ENCODE peak calls at places on chromosomes 16 and 17, in eight cellular contexts. D, Q, O, B, R, N, I and P are unnamed samples.

GRCh38 chr16:60763869-60764268 is 1272.4 kb downstream of the CDH8 start:
- DNase-seq in D (no peak), Q (no peak), O (no peak), B (no peak), R (no peak), N (no peak), I (no peak), P (no peak)

GRCh38 chr16:65069766-65070165 is 52.1 kb downstream of the CDH11 start:
- DNase-seq in D (no peak), Q (no peak), O (no peak), B (no peak), R (peak; percentile 25), N (no peak), I (no peak), P (no peak)

GRCh38 chr16:69105501-69106361 is at the start of gene HAS3:
- DNase-seq in D (no peak), Q (no peak), O (no peak), B (no peak), R (peak; percentile 70), N (peak; percentile 20), I (no peak), P (peak; percentile 67)

GRCh38 chr17:81928497-81929252 is 1.1 kb upstream of the MAFG start:
- DNase-seq in D (no peak), Q (no peak), O (no peak), B (no peak), R (no peak), N (no peak), I (no peak), P (no peak)

GRCh38 chr16:11757671-11758545 is 15.3 kb upstream of the TXNDC11 start:
- DNase-seq in D (no peak), Q (no peak), O (no peak), B (no peak), R (peak; percentile 77), N (no peak), I (no peak), P (no peak)

GRCh38 chr17:48726182-48726915 is 2.2 kb downstream of the HOXB13 start:
- DNase-seq in D (peak; percentile 45), Q (no peak), O (no peak), B (no peak), R (no peak), N (no peak), I (no peak), P (no peak)

GRCh38 chr17:80005360-80006338 is 30.0 kb downstream of the TBC1D16 start:
- DNase-seq in D (no peak), Q (no peak), O (peak; percentile 53), B (no peak), R (peak; percentile 58), N (peak; percentile 67), I (no peak), P (peak; percentile 63)

GRCh38 chr16:16966439-16966838 is 504.3 kb downstream of the XYLT1 start:
- DNase-seq in D (no peak), Q (no peak), O (no peak), B (no peak), R (no peak), N (no peak), I (no peak), P (no peak)

GRCh38 chr16:68728558-68728957 is 8.5 kb upstream of the CDH1 start:
- DNase-seq in D (no peak), Q (no peak), O (no peak), B (no peak), R (no peak), N (no peak), I (no peak), P (no peak)

GRCh38 chr16:64910351-64910750 is 211.5 kb downstream of the CDH11 start:
- DNase-seq in D (no peak), Q (no peak), O (peak; percentile 86), B (peak; percentile 14), R (peak; percentile 94), N (no peak), I (no peak), P (peak; percentile 82)

GRCh38 chr17:6676802-6677157 is 25.2 kb downstream of the C17orf100 start:
- DNase-seq in D (no peak), Q (no peak), O (no peak), B (no peak), R (no peak), N (no peak), I (no peak), P (no peak)

GRCh38 chr17:75783069-75783783 is 1.4 kb upstream of the UNK start:
- DNase-seq in D (no peak), Q (no peak), O (no peak), B (no peak), R (peak; percentile 71), N (no peak), I (no peak), P (no peak)

DNA sequence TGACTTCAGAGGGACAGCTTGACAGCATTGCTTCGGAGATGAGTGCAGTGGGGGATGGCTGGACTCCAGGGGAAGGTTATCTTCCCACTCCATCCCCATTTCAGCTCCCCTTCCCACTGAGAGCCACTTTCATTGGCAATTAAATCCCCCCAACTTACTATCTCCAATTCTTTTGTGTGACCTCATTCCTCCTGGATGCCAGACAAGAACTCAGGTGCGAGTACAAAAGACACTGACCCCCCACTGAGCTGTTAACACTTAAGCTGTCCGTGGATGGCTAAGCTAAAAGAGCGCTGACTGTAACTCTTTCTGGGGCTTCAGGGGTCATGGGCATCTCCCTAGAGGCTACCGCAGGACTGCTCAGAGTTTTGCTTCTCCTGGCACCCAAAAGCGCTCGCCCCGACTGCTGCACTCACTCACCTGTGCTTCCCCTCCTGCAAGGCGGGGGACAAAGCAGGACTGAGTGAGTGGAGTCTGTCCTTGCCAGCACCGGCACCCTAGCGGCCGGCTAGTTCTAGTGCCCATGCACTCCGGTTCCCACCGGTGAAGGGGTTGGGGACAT is 44.8 kb upstream of the FBXO47 start:
- DNase-seq in D (no peak), Q (no peak), O (no peak), B (no peak), R (no peak), N (no peak), I (no peak), P (no peak)
- TF ChIP-seq CTCF in D (no peak), Q (no peak), O (no peak), B (no peak), R (no peak), N (no peak), I (no peak), P (no peak)

DNA sequence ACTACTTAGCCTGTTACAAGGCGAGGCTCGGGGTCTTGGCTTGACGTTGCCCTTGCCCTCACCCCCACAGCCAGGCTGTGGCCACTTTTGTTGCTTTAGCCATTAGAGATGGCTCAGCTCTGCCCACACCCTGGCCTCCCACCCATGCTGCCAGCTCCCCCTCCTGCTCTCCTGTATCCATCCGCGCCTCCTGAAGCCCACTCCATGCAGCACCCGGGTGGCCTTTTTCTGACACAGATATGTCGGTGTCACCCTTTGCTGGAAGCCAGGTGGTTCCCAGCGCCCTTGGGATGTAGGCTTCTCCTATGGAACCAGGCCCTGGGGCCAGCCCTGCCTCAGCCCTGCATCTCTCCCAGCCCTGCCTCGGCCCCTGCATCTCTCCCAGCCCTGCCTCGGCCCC is 9.7 kb downstream of the TSC2 start:
- DNase-seq in D (no peak), Q (no peak), O (no peak), B (no peak), R (no peak), N (no peak), I (no peak), P (no peak)
- H3K4me1 ChIP-seq in D (no peaks in the 10 kb centered on the region), Q (no peaks in the 10 kb centered on the region), O (no peaks in the 10 kb centered on the region), B (no peaks in the 10 kb centered on the region), R (no peaks in the 10 kb centered on the region), N (no peaks in the 10 kb centered on the region), I (no peaks in the 10 kb centered on the region), P (no peaks in the 10 kb centered on the region)

GRCh38 chr17:78224226-78225087 is 7.0 kb upstream of the TMEM235 start:
- DNase-seq in D (no peak), Q (no peak), O (no peak), B (no peak), R (no peak), N (no peak), I (no peak), P (peak; percentile 82)
- H3K36me3 ChIP-seq in D (peaks cover 46% of the 10 kb centered on the region), Q (no peaks in the 10 kb centered on the region), O (no peaks in the 10 kb centered on the region), B (no peaks in the 10 kb centered on the region), R (no peaks in the 10 kb centered on the region), N (no peaks in the 10 kb centered on the region), I (no peaks in the 10 kb centered on the region), P (peaks cover 30% of the 10 kb centered on the region)

GRCh38 chr16:50781043-50781442 is 39.2 kb downstream of the CYLD start:
- DNase-seq in D (no peak), Q (no peak), O (no peak), B (no peak), R (no peak), N (no peak), I (no peak), P (no peak)
- TF ChIP-seq CTCF in D (no peak), Q (no peak), O (no peak), B (no peak), R (no peak), N (no peak), I (no peak), P (peak; percentile 29)

DNA sequence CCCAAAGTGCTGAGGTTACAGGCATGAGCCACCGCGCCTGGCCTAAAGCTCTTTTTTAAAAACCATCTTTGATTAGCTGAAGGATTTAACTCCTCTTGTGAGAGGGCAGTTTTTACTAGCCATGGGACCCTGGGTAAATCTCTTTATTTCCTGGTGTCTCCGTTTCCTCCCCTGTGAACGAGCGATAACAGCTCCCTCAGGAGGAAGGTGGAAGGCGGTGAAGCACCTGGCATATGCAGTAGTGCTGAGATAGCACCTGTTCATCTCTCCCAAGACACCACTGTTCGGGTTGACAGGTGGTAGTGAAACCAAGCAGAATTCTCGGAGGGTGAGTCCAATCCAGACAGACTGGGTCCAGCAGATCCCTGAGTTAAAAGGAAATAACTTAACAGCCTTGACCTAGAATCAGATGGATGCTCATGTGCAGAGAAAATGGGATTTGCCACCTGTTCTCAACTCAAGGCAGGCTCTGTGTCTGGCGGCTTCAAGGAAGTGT is 86.2 kb downstream of the CRISPLD2 start:
- DNase-seq in D (no peak), Q (no peak), O (no peak), B (no peak), R (no peak), N (no peak), I (no peak), P (no peak)
- H3K4me1 ChIP-seq in D (no peaks in the 10 kb centered on the region), Q (no peaks in the 10 kb centered on the region), O (no peaks in the 10 kb centered on the region), B (peaks cover 3% of the 10 kb centered on the region), R (no peaks in the 10 kb centered on the region), N (no peaks in the 10 kb centered on the region), I (no peaks in the 10 kb centered on the region), P (no peaks in the 10 kb centered on the region)

GRCh38 chr17:20988001-20988641 is 54.7 kb downstream of the USP22 start:
- DNase-seq in D (no peak), Q (no peak), O (no peak), B (no peak), R (no peak), N (no peak), I (peak; percentile 32), P (no peak)
- H3K36me3 ChIP-seq in D (no peaks in the 10 kb centered on the region), Q (no peaks in the 10 kb centered on the region), O (no peaks in the 10 kb centered on the region), B (no peaks in the 10 kb centered on the region), R (no peaks in the 10 kb centered on the region), N (no peaks in the 10 kb centered on the region), I (no peaks in the 10 kb centered on the region), P (no peaks in the 10 kb centered on the region)

GRCh38 chr16:8660841-8661301 is 13.5 kb upstream of the ABAT start:
- DNase-seq in D (no peak), Q (no peak), O (peak; percentile 49), B (peak; percentile 38), R (peak; percentile 69), N (peak; percentile 33), I (peak; percentile 78), P (peak; percentile 83)
- TF ChIP-seq CTCF in D (peak; percentile 77), Q (peak; percentile 67), O (peak; percentile 61), B (peak; percentile 40), R (peak; percentile 69), N (peak; percentile 27), I (peak; percentile 67), P (peak; percentile 87)

GRCh38 chr16:2719328-2720062 is 529 bp downstream of the PRSS27 start:
- DNase-seq in D (peak; percentile 54), Q (no peak), O (peak; percentile 47), B (no peak), R (no peak), N (no peak), I (peak; percentile 55), P (peak; percentile 9)
- H3K4me1 ChIP-seq in D (peaks cover 7% of the 10 kb centered on the region), Q (peaks cover 16% of the 10 kb centered on the region), O (no peaks in the 10 kb centered on the region), B (no peaks in the 10 kb centered on the region), R (no peaks in the 10 kb centered on the region), N (peaks cover 5% of the 10 kb centered on the region), I (peaks cover 30% of the 10 kb centered on the region), P (no peaks in the 10 kb centered on the region)